ENCODE peak calls at places on chromosomes 5 and 9, in eight cellular contexts. B is thoracic aorta, Y is GM12891, T is tibial artery, E is mucosa of gallbladder, L is hypothalamus, U is GM12865, D is amniotic epithelial cell. K is an unnamed sample.

GRCh38 chr9:31790720-31791119 is 593.7 kb upstream of the ACO1 start:
- DNase-seq in E (no peak), L (no peak), Y (no peak), T (no peak), U (no peak), B (no peak), D (no peak), K (no peak)

GRCh38 chr9:96027271-96028131 is 152.0 kb downstream of the ERCC6L2 start:
- DNase-seq in U (no peak), E (no peak), B (no peak), L (no peak), T (no peak), D (no peak), Y (no peak), K (no peak)

GRCh38 chr5:98750693-98751092 is 22.8 kb upstream of the RGMB start:
- DNase-seq in B (no peak), T (no peak), U (peak), L (no peak), E (no peak), Y (no peak), D (peak), K (peak)

GRCh38 chr5:126339215-126339805 is 83.9 kb upstream of the GRAMD2B start:
- DNase-seq in L (no peak), E (peak), D (peak), B (peak), U (peak), Y (peak), T (peak), K (peak)

GRCh38 chr9:121609845-121610637 is 41.4 kb upstream of the DAB2IP start:
- DNase-seq in E (peak), Y (no peak), L (no peak), T (peak), D (no peak), U (no peak), B (peak), K (peak)

GRCh38 chr5:541148-541887 is 17.1 kb upstream of the SLC9A3 start:
- DNase-seq in B (peak), T (no peak), E (no peak), L (no peak), U (no peak), Y (no peak), D (no peak), K (no peak)

GRCh38 chr5:65880673-65881072 is 45.7 kb upstream of the ERBIN start:
- DNase-seq in U (no peak), B (no peak), E (no peak), T (no peak), D (no peak), L (no peak), Y (no peak), K (no peak)

GRCh38 chr5:42951169-42951846 is 88.8 kb downstream of the ANXA2R start:
- DNase-seq in E (peak), B (no peak), D (peak), U (peak), Y (peak), T (peak), L (no peak), K (peak)

GRCh38 chr5:157778121-157778805 is 34.8 kb downstream of the LSM11 start:
- DNase-seq in T (no peak), B (no peak), Y (no peak), U (no peak), E (peak), L (no peak), D (peak), K (peak)

GRCh38 chr9:101567725-101567993 is 27.1 kb downstream of the PPP3R2 start:
- DNase-seq in B (no peak), Y (no peak), D (no peak), E (no peak), U (no peak), T (no peak), L (no peak), K (no peak)

GRCh38 chr9:122216138-122216797 is 12.5 kb downstream of the LHX6 start:
- DNase-seq in B (no peak), L (no peak), Y (no peak), T (no peak), U (no peak), E (no peak), D (no peak), K (no peak)

GRCh38 chr9:81685763-81686613 is 3.4 kb downstream of the TLE1 start:
- DNase-seq in U (peak), E (no peak), L (no peak), Y (no peak), D (peak), B (no peak), T (no peak), K (peak)

GRCh38 chr5:97536683-97537082 is 353.6 kb upstream of the RIOK2 start:
- DNase-seq in U (no peak), B (no peak), Y (no peak), D (no peak), E (no peak), L (no peak), T (no peak), K (no peak)

GRCh38 chr9:90423661-90424193 is 218.9 kb downstream of the DIRAS2 start:
- DNase-seq in U (no peak), T (no peak), Y (no peak), E (no peak), L (no peak), B (no peak), D (peak), K (no peak)

GRCh38 chr9:136081113-136081825 is 13.8 kb downstream of the NACC2 start:
- DNase-seq in B (no peak), Y (no peak), L (no peak), E (no peak), U (no peak), D (peak), T (no peak), K (no peak)

GRCh38 chr5:169592937-169593650 is 9.5 kb downstream of the SPDL1 start:
- DNase-seq in L (no peak), E (peak), Y (no peak), T (no peak), U (no peak), D (no peak), B (no peak), K (no peak)

GRCh38 chr9:35488019-35488418 is 1.9 kb upstream of the RUSC2 start:
- DNase-seq in Y (no peak), T (no peak), E (no peak), D (no peak), U (no peak), L (no peak), B (no peak), K (no peak)

GRCh38 chr9:5971740-5972139 is 43.7 kb downstream of the RANBP6 start:
- DNase-seq in E (no peak), Y (no peak), D (peak), U (no peak), L (no peak), B (no peak), T (no peak), K (peak)

GRCh38 chr5:113036826-113037225 is 60.2 kb downstream of the DCP2 start:
- DNase-seq in T (no peak), L (no peak), D (no peak), Y (no peak), B (no peak), E (no peak), U (no peak), K (no peak)

GRCh38 chr5:146441896-146442295 is 5.2 kb upstream of the TCERG1 start:
- DNase-seq in U (no peak), E (no peak), Y (no peak), T (no peak), L (no peak), B (no peak), D (peak), K (no peak)

GRCh38 chr9:36781532-36781931 is 208.8 kb downstream of the MELK start:
- DNase-seq in D (peak), L (no peak), T (no peak), B (no peak), U (no peak), E (peak), Y (no peak), K (no peak)

GRCh38 chr5:146130440-146131045 is 25.2 kb upstream of the PLAC8L1 start:
- DNase-seq in L (no peak), U (peak), B (no peak), T (no peak), Y (no peak), E (no peak), D (peak), K (peak)

GRCh38 chr9:94675008-94675841 is 35.9 kb upstream of the FBP1 start:
- DNase-seq in T (no peak), U (no peak), E (no peak), Y (no peak), L (no peak), D (peak), B (no peak), K (peak)

GRCh38 chr5:15899481-15899880 is 280.1 kb downstream of the MARCHF11 start:
- DNase-seq in D (no peak), B (no peak), Y (no peak), U (no peak), T (no peak), L (no peak), E (no peak), K (no peak)